ENCODE peak calls at places on chromosome 2, in ten cellular contexts. J, Z, M, U, F, E, C, S, Q and R are unnamed samples.

GRCh38 chr2:58133395-58133794 is 86.8 kb downstream of the VRK2 start:
- DNase-seq in E (no peak), S (no peak), U (no peak), C (no peak), J (no peak), Z (no peak), Q (no peak), M (no peak), F (no peak), R (no peak)

GRCh38 chr2:39942970-39943369 is 163.9 kb upstream of the THUMPD2 start:
- DNase-seq in S (no peak), J (peak; percentile 94), M (no peak), U (peak; percentile 43), E (no peak), Q (no peak), F (no peak), Z (no peak), C (no peak), R (no peak)

GRCh38 chr2:70643715-70644114 is 90.1 kb upstream of the TGFA start:
- DNase-seq in E (no peak), F (no peak), C (no peak), M (no peak), J (peak; percentile 67), S (peak; percentile 36), Z (no peak), Q (no peak), U (peak; percentile 28), R (peak; percentile 13)

GRCh38 chr2:27428978-27429541 is 629 bp downstream of the NRBP1 start:
- DNase-seq in Z (peak; percentile 65), J (peak; percentile 88), F (no peak), E (peak; percentile 86), Q (peak; percentile 40), S (peak; percentile 65), C (peak; percentile 91), U (peak; percentile 71), M (peak; percentile 81), R (peak; percentile 73)

GRCh38 chr2:36556847-36557246 is 41.1 kb downstream of the FEZ2 start:
- DNase-seq in Z (no peak), S (no peak), E (no peak), M (no peak), U (peak; percentile 46), Q (peak; percentile 66), C (no peak), F (no peak), J (no peak), R (no peak)

GRCh38 chr2:217837001-217837491 is 165.7 kb downstream of the TNS1 start:
- DNase-seq in J (peak; percentile 33), M (no peak), S (no peak), Z (no peak), F (no peak), U (no peak), E (no peak), Q (no peak), C (peak; percentile 97), R (no peak)

GRCh38 chr2:1561259-1561658 is 148.0 kb downstream of the TPO start:
- DNase-seq in M (no peak), S (no peak), E (no peak), Q (no peak), C (no peak), F (no peak), U (no peak), Z (no peak), J (no peak), R (no peak)

GRCh38 chr2:4585057-4585635 is 881.8 kb downstream of the DCDC2C start:
- DNase-seq in C (no peak), F (no peak), U (no peak), J (no peak), E (no peak), M (no peak), S (no peak), Q (no peak), Z (no peak), R (no peak)

GRCh38 chr2:238255146-238255545 is 15.3 kb upstream of the HES6 start:
- DNase-seq in Q (no peak), U (no peak), S (no peak), C (no peak), F (no peak), M (peak; percentile 44), Z (no peak), E (no peak), J (peak; percentile 93), R (peak; percentile 96)

GRCh38 chr2:181143790-181144300 is 163.4 kb downstream of the UBE2E3 start:
- DNase-seq in S (no peak), Z (peak; percentile 21), J (no peak), Q (no peak), U (no peak), M (peak; percentile 69), F (no peak), E (no peak), C (no peak), R (no peak)

GRCh38 chr2:59575191-59575590 is 978.3 kb downstream of the BCL11A start:
- DNase-seq in Q (no peak), Z (no peak), S (no peak), E (no peak), U (no peak), C (no peak), J (no peak), F (no peak), M (no peak), R (no peak)

GRCh38 chr2:64922482-64923384 is 66.5 kb upstream of the SLC1A4 start:
- DNase-seq in Z (no peak), M (no peak), E (no peak), S (no peak), Q (no peak), C (peak; percentile 36), J (no peak), F (no peak), U (no peak), R (no peak)

GRCh38 chr2:154813636-154814035 is 115.1 kb downstream of the KCNJ3 start:
- DNase-seq in Z (no peak), S (no peak), J (no peak), C (no peak), Q (no peak), E (no peak), M (no peak), F (no peak), U (no peak), R (no peak)

GRCh38 chr2:58042486-58042970 is 4.1 kb upstream of the VRK2 start:
- DNase-seq in F (no peak), S (peak; percentile 88), U (peak; percentile 76), Z (no peak), E (no peak), M (no peak), J (peak; percentile 26), Q (peak; percentile 84), C (no peak), R (no peak)

GRCh38 chr2:27194538-27195354 is 17.1 kb upstream of the ATRAID start:
- DNase-seq in U (no peak), Z (no peak), C (no peak), Q (no peak), S (no peak), J (no peak), M (no peak), E (no peak), F (no peak), R (no peak)

GRCh38 chr2:109290887-109291675 is 162.1 kb downstream of the SH3RF3 start:
- DNase-seq in C (peak; percentile 72), M (no peak), Z (no peak), F (no peak), E (no peak), Q (peak; percentile 52), J (peak; percentile 48), U (peak; percentile 28), S (peak; percentile 65), R (peak; percentile 88)

GRCh38 chr2:224820283-224820991 is 104.3 kb upstream of the CCDC195 start:
- DNase-seq in J (no peak), M (no peak), U (no peak), F (no peak), E (no peak), C (no peak), Q (no peak), Z (no peak), S (no peak), R (no peak)

GRCh38 chr2:204578928-204579598 is 33.8 kb downstream of the PARD3B start:
- DNase-seq in Z (no peak), J (no peak), S (no peak), U (no peak), Q (no peak), M (no peak), C (no peak), E (no peak), F (no peak), R (no peak)

GRCh38 chr2:152036611-152037469 is 62.0 kb downstream of the CACNB4 start:
- DNase-seq in E (no peak), C (peak; percentile 80), U (peak; percentile 71), Q (no peak), F (no peak), M (no peak), Z (peak; percentile 46), J (peak; percentile 91), S (no peak), R (peak; percentile 76)

GRCh38 chr2:229566380-229566779 is 148.0 kb downstream of the DNER start:
- DNase-seq in M (no peak), S (no peak), U (no peak), C (no peak), Z (no peak), E (no peak), J (no peak), F (no peak), Q (no peak), R (no peak)

GRCh38 chr2:21461754-21462153 is 338.0 kb downstream of the TDRD15 start:
- DNase-seq in U (no peak), F (no peak), Q (no peak), M (no peak), S (no peak), Z (no peak), E (no peak), J (no peak), C (no peak), R (no peak)

GRCh38 chr2:241272298-241272721 is 43.2 kb downstream of the HDLBP start:
- DNase-seq in Q (no peak), S (no peak), F (no peak), M (peak; percentile 54), J (peak; percentile 28), E (no peak), U (no peak), C (peak; percentile 73), Z (peak; percentile 15), R (no peak)

GRCh38 chr2:103166406-103167324 is 404.8 kb downstream of the TMEM182 start:
- DNase-seq in E (no peak), Q (no peak), F (no peak), C (no peak), J (peak; percentile 58), S (no peak), M (no peak), Z (no peak), U (no peak), R (no peak)

GRCh38 chr2:72135921-72136320 is 11.7 kb downstream of the CYP26B1 start:
- DNase-seq in E (no peak), U (no peak), Z (no peak), J (no peak), S (no peak), Q (no peak), F (no peak), M (peak; percentile 15), C (peak; percentile 37), R (no peak)

GRCh38 chr2:232402518-232402917 is 4.1 kb upstream of the ALPG start:
- DNase-seq in J (no peak), Z (no peak), U (no peak), F (no peak), Q (no peak), S (no peak), C (no peak), E (no peak), M (no peak), R (no peak)

GRCh38 chr2:82790277-82791021 is 1668.6 kb downstream of the SUCLG1 start:
- DNase-seq in Q (peak; percentile 64), C (no peak), S (peak; percentile 54), Z (no peak), U (no peak), E (no peak), M (no peak), F (no peak), J (no peak), R (no peak)

GRCh38 chr2:228613133-228613532 is 431.6 kb upstream of the SPHKAP start:
- DNase-seq in J (no peak), S (peak; percentile 17), Z (no peak), M (no peak), C (no peak), F (no peak), E (no peak), Q (peak; percentile 41), U (peak; percentile 84), R (no peak)

GRCh38 chr2:102361632-102362241 is 6.1 kb downstream of the IL18R1 start:
- DNase-seq in Z (no peak), F (no peak), M (no peak), Q (no peak), C (no peak), S (no peak), U (no peak), E (no peak), J (no peak), R (no peak)